ENCODE peak calls at places on chromosomes 5 and 9, in six cellular contexts. O is mesothelial cell of epicardium, X is IMR-90, G is transverse colon, H is HFF-Myc, U is Caco-2. L is an unnamed sample.

GRCh38 chr5:53303105-53303504 is 177.3 kb upstream of the FST start:
- DNase-seq in O (no peak), X (peak; percentile 88), G (no peak), H (peak; percentile 72), U (no peak), L (no peak)

GRCh38 chr5:148482697-148483462 is 99.1 kb downstream of the FBXO38 start:
- DNase-seq in O (no peak), X (peak; percentile 34), G (peak; percentile 28), H (no peak), U (peak; percentile 38), L (no peak)

GRCh38 chr9:35798658-35799366 is 7.4 kb downstream of the NPR2 start:
- DNase-seq in O (no peak), X (peak; percentile 76), G (no peak), H (no peak), U (no peak), L (no peak)

GRCh38 chr5:107739661-107740060 is 68.9 kb upstream of the EFNA5 start:
- DNase-seq in O (no peak), X (no peak), G (no peak), H (no peak), U (no peak), L (no peak)

GRCh38 chr5:15566306-15566705 is 66.3 kb downstream of the FBXL7 start:
- DNase-seq in O (no peak), X (no peak), G (no peak), H (no peak), U (no peak), L (no peak)

GRCh38 chr5:143187495-143187894 is 216.0 kb downstream of the NR3C1 start:
- DNase-seq in O (no peak), X (no peak), G (no peak), H (no peak), U (no peak), L (no peak)

GRCh38 chr9:69573666-69574456 is 98.3 kb downstream of the APBA1 start:
- DNase-seq in O (no peak), X (peak; percentile 62), G (no peak), H (no peak), U (no peak), L (no peak)

GRCh38 chr9:137178939-137179630 is 7.2 kb upstream of the TMEM210 start:
- DNase-seq in O (no peak), X (no peak), G (no peak), H (no peak), U (no peak), L (no peak)

GRCh38 chr5:150514708-150515211 is 6.8 kb downstream of the NDST1 start:
- DNase-seq in O (no peak), X (peak; percentile 54), G (no peak), H (no peak), U (no peak), L (no peak)

GRCh38 chr5:155987261-155987810 is 339.6 kb upstream of the SGCD start:
- DNase-seq in O (no peak), X (no peak), G (no peak), H (no peak), U (no peak), L (no peak)

GRCh38 chr5:54844905-54845566 is 140.4 kb downstream of the ESM1 start:
- DNase-seq in O (no peak), X (peak; percentile 79), G (no peak), H (peak; percentile 69), U (no peak), L (no peak)

DNA sequence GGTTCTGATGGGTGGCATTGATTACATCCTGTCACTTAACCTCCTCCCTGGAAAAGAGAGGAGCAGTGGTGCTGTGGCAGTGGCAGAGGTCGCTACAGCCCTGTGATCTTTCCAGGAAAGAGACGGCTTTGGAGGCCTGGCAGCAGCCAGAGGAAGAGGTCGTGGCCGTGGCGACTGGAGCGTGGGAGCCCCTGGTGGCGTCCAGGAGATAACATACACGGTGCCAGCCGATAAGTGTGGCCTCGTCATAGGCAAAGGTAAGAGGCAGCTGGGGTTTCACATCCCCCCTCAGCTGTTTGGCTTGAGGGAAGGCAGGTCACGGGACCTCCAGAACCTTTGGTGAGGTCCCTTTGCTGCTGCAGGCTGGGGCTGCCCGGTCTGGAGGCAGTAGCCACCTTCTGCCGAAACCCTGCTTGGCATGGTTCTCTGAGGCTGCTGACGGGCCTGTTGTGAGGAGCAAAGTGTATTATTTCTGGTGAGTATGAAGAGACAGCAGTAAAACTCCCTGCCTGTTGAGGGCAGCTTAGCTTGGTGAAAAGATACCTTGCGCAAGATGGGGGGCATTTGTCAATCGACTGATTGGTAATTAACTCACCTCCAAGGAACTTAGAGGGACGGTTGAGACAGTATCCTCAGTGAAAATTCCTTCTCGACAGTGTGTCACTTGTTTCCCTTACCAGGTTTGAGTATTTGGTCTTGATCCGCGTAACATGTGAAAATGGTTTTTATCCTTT is 38.0 kb upstream of the PRDM12 start:
- DNase-seq in O (no peak), X (no peak), G (no peak), H (no peak), U (no peak), L (no peak)
- TF ChIP-seq CTCF in O (no peak), X (peak; percentile 29), G (no peak), H (no peak), U (no peak), L (no peak)

DNA sequence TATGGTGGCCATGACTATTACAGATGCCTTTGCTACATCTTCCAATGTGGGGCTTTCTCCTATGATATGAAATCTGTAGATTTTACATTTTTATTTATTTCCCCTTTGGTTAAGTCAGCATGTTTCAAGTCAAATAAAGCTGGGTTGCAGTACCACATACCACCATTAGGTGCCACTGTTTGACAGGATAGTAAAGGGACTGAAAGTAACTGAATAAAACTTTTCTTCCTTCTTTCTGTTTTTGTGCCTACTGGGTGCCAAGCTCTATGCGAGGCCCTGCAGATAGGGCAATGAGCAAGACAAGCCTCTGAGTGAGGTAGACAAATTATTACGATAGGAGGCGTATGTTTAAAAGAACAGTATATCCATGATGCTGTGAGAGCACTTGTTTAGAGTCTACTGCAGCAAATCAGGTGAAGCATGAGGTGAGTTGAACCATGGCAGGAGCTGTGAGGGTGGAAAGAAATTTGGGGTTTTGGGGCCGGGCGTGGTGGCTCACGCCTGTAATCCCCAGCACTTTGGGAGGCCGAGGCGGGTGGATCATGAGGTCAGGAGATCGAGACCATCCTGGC is 64.8 kb downstream of the GDNF start:
- DNase-seq in O (no peak), X (peak; percentile 31), G (no peak), H (no peak), U (no peak), L (no peak)
- TF ChIP-seq CTCF in O (peak; percentile 88), X (peak; percentile 54), G (peak; percentile 41), H (peak; percentile 66), U (peak; percentile 45), L (no peak)

GRCh38 chr9:78626971-78627370 is 330.0 kb downstream of the PSAT1 start:
- DNase-seq in O (no peak), X (no peak), G (no peak), H (no peak), U (no peak), L (no peak)
- TF ChIP-seq CTCF in O (no peak), X (no peak), G (no peak), H (no peak), U (no peak), L (no peak)

GRCh38 chr5:72412283-72413055 is 92.3 kb downstream of the PTCD2 start:
- DNase-seq in O (no peak), X (peak; percentile 65), G (no peak), H (no peak), U (no peak), L (no peak)

GRCh38 chr5:72417333-72418062 is 89.7 kb downstream of the ZNF366 start:
- DNase-seq in O (no peak), X (no peak), G (no peak), H (no peak), U (no peak), L (no peak)

GRCh38 chr5:72415926-72416325 is 91.3 kb downstream of the ZNF366 start:
- DNase-seq in O (no peak), X (no peak), G (no peak), H (no peak), U (no peak), L (no peak)

GRCh38 chr5:72418271-72418670 is 88.9 kb downstream of the ZNF366 start:
- DNase-seq in O (no peak), X (no peak), G (no peak), H (no peak), U (no peak), L (no peak)
- TF ChIP-seq CTCF in O (no peak), X (no peak), G (no peak), H (no peak), U (no peak), L (no peak)

DNA sequence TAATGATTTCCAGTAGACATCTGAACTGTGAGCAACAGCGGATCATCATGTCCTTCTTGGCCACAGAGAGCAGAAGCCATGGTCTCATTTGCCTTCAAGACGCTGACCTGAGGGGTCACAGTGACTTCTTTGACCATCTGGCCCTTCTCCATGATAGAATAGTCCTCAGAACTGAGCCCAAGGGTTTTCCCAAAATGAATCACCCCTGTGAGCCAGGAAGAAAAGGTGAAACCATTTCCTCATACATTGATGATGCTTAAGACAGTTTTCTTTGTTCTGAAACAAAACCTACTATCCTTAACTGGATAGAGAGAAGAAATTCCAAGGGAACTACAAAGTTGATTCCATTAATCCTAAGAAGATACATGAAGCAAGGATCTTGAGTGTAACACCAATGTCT is 503.9 kb downstream of the CTNND2 start:
- DNase-seq in O (no peak), X (no peak), G (no peak), H (no peak), U (no peak), L (no peak)
- TF ChIP-seq CTCF in O (no peak), X (no peak), G (no peak), H (no peak), U (no peak), L (no peak)

GRCh38 chr9:127611796-127612790 is at the start of gene STXBP1:
- DNase-seq in O (peak; percentile 89), X (peak; percentile 76), G (peak; percentile 91), H (no peak), U (peak; percentile 86), L (peak; percentile 88)
- TF ChIP-seq CTCF in O (no peak), X (peak; percentile 32), G (no peak), H (no peak), U (no peak), L (no peak)

GRCh38 chr5:140557136-140557805 is at the start of gene SRA1:
- DNase-seq in O (peak; percentile 83), X (peak; percentile 87), G (peak; percentile 95), H (peak; percentile 65), U (peak; percentile 93), L (peak; percentile 88)
- TF ChIP-seq CTCF in O (no peak), X (peak; percentile 13), G (no peak), H (no peak), U (peak; percentile 1), L (no peak)

GRCh38 chr5:165026971-165027370 is 1521.6 kb downstream of the MAT2B start:
- DNase-seq in O (no peak), X (no peak), G (no peak), H (no peak), U (no peak), L (no peak)
- TF ChIP-seq CTCF in O (no peak), X (no peak), G (no peak), H (no peak), U (no peak), L (no peak)

DNA sequence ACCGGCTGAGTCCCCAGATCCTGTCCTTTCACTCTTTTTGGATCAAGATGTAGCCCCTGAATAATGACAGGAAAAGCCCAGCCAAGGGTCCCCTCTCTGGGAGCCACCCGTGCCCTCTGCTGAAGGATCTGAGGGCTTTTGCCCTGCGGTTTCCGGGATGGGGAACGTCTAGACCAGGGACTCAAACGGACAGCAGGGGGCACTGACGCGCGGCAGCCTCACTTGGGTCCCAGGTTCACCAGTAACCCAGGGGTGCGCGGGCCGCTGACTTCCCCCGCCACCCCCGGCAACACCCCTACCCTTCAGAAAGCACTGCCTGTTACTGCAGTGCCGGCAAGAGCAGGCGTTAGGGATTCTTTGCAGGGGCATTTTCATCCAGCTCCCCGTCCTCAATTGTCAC is 98.7 kb upstream of the FCN2 start:
- DNase-seq in O (no peak), X (no peak), G (no peak), H (no peak), U (no peak), L (no peak)
- TF ChIP-seq CTCF in O (peak; percentile 27), X (peak; percentile 9), G (no peak), H (peak; percentile 40), U (peak; percentile 23), L (no peak)

L was measured in activated B cell treated with CpG ODN at 0.5 μM for 24 hours.